ENCODE peak calls at places on chromosome 10, in nine cellular contexts. One of them, this sample, is unnamed.

GRCh38 chr10:128173383-128173782 is 47.2 kb upstream of the MKI67 start:
- DNase-seq in prostate gland: no peak
- DNase-seq in OCI-LY7: no peak
- DNase-seq in left ventricle myocardium inferior: no peak
- DNase-seq in astrocyte: no peak
- DNase-seq in A549: peak
- DNase-seq in neural progenitor cell: no peak
- DNase-seq in transverse colon: no peak
- DNase-seq in dorsolateral prefrontal cortex: no peak
- DNase-seq in this sample: no peak

GRCh38 chr10:3014968-3015367 is 52.4 kb upstream of the PFKP start:
- DNase-seq in prostate gland: peak
- DNase-seq in OCI-LY7: no peak
- DNase-seq in left ventricle myocardium inferior: no peak
- DNase-seq in astrocyte: no peak
- DNase-seq in A549: no peak
- DNase-seq in neural progenitor cell: no peak
- DNase-seq in transverse colon: peak
- DNase-seq in dorsolateral prefrontal cortex: no peak
- DNase-seq in this sample: no peak

GRCh38 chr10:33032354-33033254 is 74.6 kb upstream of the ITGB1 start:
- DNase-seq in prostate gland: no peak
- DNase-seq in OCI-LY7: no peak
- DNase-seq in left ventricle myocardium inferior: no peak
- DNase-seq in astrocyte: peak
- DNase-seq in A549: peak
- DNase-seq in neural progenitor cell: no peak
- DNase-seq in transverse colon: no peak
- DNase-seq in dorsolateral prefrontal cortex: no peak
- DNase-seq in this sample: peak

GRCh38 chr10:102696736-102697135 is 17.5 kb downstream of the ARL3 start:
- DNase-seq in prostate gland: no peak
- DNase-seq in OCI-LY7: no peak
- DNase-seq in left ventricle myocardium inferior: no peak
- DNase-seq in astrocyte: no peak
- DNase-seq in A549: no peak
- DNase-seq in neural progenitor cell: no peak
- DNase-seq in transverse colon: no peak
- DNase-seq in dorsolateral prefrontal cortex: no peak
- DNase-seq in this sample: no peak

GRCh38 chr10:24891823-24892222 is 60.6 kb downstream of the PRTFDC1 start:
- DNase-seq in prostate gland: no peak
- DNase-seq in OCI-LY7: no peak
- DNase-seq in left ventricle myocardium inferior: no peak
- DNase-seq in astrocyte: peak
- DNase-seq in A549: peak
- DNase-seq in neural progenitor cell: no peak
- DNase-seq in transverse colon: no peak
- DNase-seq in dorsolateral prefrontal cortex: no peak
- DNase-seq in this sample: peak

GRCh38 chr10:103839867-103840746 is 15.3 kb downstream of the SH3PXD2A start:
- DNase-seq in prostate gland: no peak
- DNase-seq in OCI-LY7: no peak
- DNase-seq in left ventricle myocardium inferior: peak
- DNase-seq in astrocyte: no peak
- DNase-seq in A549: no peak
- DNase-seq in neural progenitor cell: peak
- DNase-seq in transverse colon: peak
- DNase-seq in dorsolateral prefrontal cortex: no peak
- DNase-seq in this sample: no peak

GRCh38 chr10:132395704-132396494 is 1.1 kb upstream of the PWWP2B start:
- DNase-seq in prostate gland: no peak
- DNase-seq in OCI-LY7: no peak
- DNase-seq in left ventricle myocardium inferior: peak
- DNase-seq in astrocyte: no peak
- DNase-seq in A549: peak
- DNase-seq in neural progenitor cell: peak
- DNase-seq in transverse colon: peak
- DNase-seq in dorsolateral prefrontal cortex: no peak
- DNase-seq in this sample: peak

GRCh38 chr10:42879380-42880254 is 97.0 kb downstream of the BMS1 start:
- DNase-seq in prostate gland: no peak
- DNase-seq in OCI-LY7: no peak
- DNase-seq in left ventricle myocardium inferior: no peak
- DNase-seq in astrocyte: no peak
- DNase-seq in A549: no peak
- DNase-seq in neural progenitor cell: no peak
- DNase-seq in transverse colon: no peak
- DNase-seq in dorsolateral prefrontal cortex: no peak
- DNase-seq in this sample: no peak

GRCh38 chr10:38094923-38095574 is 912 bp downstream of the ZNF37A start:
- DNase-seq in prostate gland: no peak
- DNase-seq in OCI-LY7: peak
- DNase-seq in left ventricle myocardium inferior: no peak
- DNase-seq in astrocyte: no peak
- DNase-seq in A549: no peak
- DNase-seq in neural progenitor cell: no peak
- DNase-seq in transverse colon: no peak
- DNase-seq in dorsolateral prefrontal cortex: no peak
- DNase-seq in this sample: no peak
- H3K27ac ChIP-seq in prostate gland: peak
- H3K27ac ChIP-seq in OCI-LY7: peak
- H3K27ac ChIP-seq in left ventricle myocardium inferior: peak
- H3K27ac ChIP-seq in astrocyte: peak
- H3K27ac ChIP-seq in A549: peak
- H3K27ac ChIP-seq in neural progenitor cell: no peak
- H3K27ac ChIP-seq in transverse colon: peak
- H3K27ac ChIP-seq in dorsolateral prefrontal cortex: peak
- H3K27ac ChIP-seq in this sample: no peak

GRCh38 chr10:98458812-98459211 is 12.1 kb upstream of the HPS1 start:
- DNase-seq in prostate gland: no peak
- DNase-seq in OCI-LY7: no peak
- DNase-seq in left ventricle myocardium inferior: no peak
- DNase-seq in astrocyte: no peak
- DNase-seq in A549: no peak
- DNase-seq in neural progenitor cell: no peak
- DNase-seq in transverse colon: no peak
- DNase-seq in dorsolateral prefrontal cortex: no peak
- DNase-seq in this sample: no peak
- H3K27ac ChIP-seq in prostate gland: no peak
- H3K27ac ChIP-seq in OCI-LY7: no peak
- H3K27ac ChIP-seq in left ventricle myocardium inferior: no peak
- H3K27ac ChIP-seq in astrocyte: no peak
- H3K27ac ChIP-seq in A549: no peak
- H3K27ac ChIP-seq in neural progenitor cell: no peak
- H3K27ac ChIP-seq in transverse colon: no peak
- H3K27ac ChIP-seq in dorsolateral prefrontal cortex: no peak
- H3K27ac ChIP-seq in this sample: no peak

GRCh38 chr10:89887406-89887805 is 186.0 kb downstream of the KIF20B start:
- DNase-seq in prostate gland: no peak
- DNase-seq in OCI-LY7: no peak
- DNase-seq in left ventricle myocardium inferior: no peak
- DNase-seq in astrocyte: no peak
- DNase-seq in A549: no peak
- DNase-seq in neural progenitor cell: no peak
- DNase-seq in transverse colon: no peak
- DNase-seq in dorsolateral prefrontal cortex: no peak
- DNase-seq in this sample: no peak
- H3K27ac ChIP-seq in prostate gland: no peak
- H3K27ac ChIP-seq in OCI-LY7: no peak
- H3K27ac ChIP-seq in left ventricle myocardium inferior: no peak
- H3K27ac ChIP-seq in astrocyte: no peak
- H3K27ac ChIP-seq in A549: no peak
- H3K27ac ChIP-seq in neural progenitor cell: no peak
- H3K27ac ChIP-seq in transverse colon: no peak
- H3K27ac ChIP-seq in dorsolateral prefrontal cortex: peak
- H3K27ac ChIP-seq in this sample: no peak

GRCh38 chr10:100972115-100972903 is 3.0 kb downstream of the SEMA4G start:
- DNase-seq in prostate gland: no peak
- DNase-seq in OCI-LY7: no peak
- DNase-seq in left ventricle myocardium inferior: no peak
- DNase-seq in astrocyte: no peak
- DNase-seq in A549: no peak
- DNase-seq in neural progenitor cell: no peak
- DNase-seq in transverse colon: no peak
- DNase-seq in dorsolateral prefrontal cortex: no peak
- DNase-seq in this sample: no peak
- H3K27ac ChIP-seq in prostate gland: no peak
- H3K27ac ChIP-seq in OCI-LY7: no peak
- H3K27ac ChIP-seq in left ventricle myocardium inferior: no peak
- H3K27ac ChIP-seq in astrocyte: no peak
- H3K27ac ChIP-seq in A549: no peak
- H3K27ac ChIP-seq in neural progenitor cell: no peak
- H3K27ac ChIP-seq in transverse colon: peak
- H3K27ac ChIP-seq in dorsolateral prefrontal cortex: no peak
- H3K27ac ChIP-seq in this sample: no peak